ENCODE peak calls at places on chromosomes 12 and 14, in five cellular contexts. I, Q, K, X and A are unnamed samples.

GRCh38 chr12:54368709-54369596 is 4.7 kb upstream of the GPR84 start:
- DNase-seq in Q (peak), X (peak), I (peak), K (peak), A (peak)

GRCh38 chr12:122893208-122894151 is 2.4 kb downstream of the VPS37B start:
- DNase-seq in Q (no peak), X (no peak), I (no peak), K (no peak), A (no peak)

GRCh38 chr14:101196795-101197590 is 293.5 kb upstream of the RTL1 start:
- DNase-seq in I (peak), K (no peak), Q (no peak), X (peak), A (no peak)

GRCh38 chr12:72790273-72790672 is 518.1 kb downstream of the TRHDE start:
- DNase-seq in Q (no peak), X (no peak), K (no peak), I (no peak), A (no peak)

GRCh38 chr14:22691171-22691570 is 47.0 kb upstream of the OR6J1 start:
- DNase-seq in I (no peak), X (no peak), Q (no peak), K (peak), A (peak)

GRCh38 chr14:54852215-54852614 is 50.4 kb downstream of the GCH1 start:
- DNase-seq in K (no peak), I (no peak), Q (no peak), X (no peak), A (no peak)

GRCh38 chr12:4858385-4858784 is 51.3 kb upstream of the KCNA1 start:
- DNase-seq in K (no peak), Q (peak), X (peak), I (peak), A (no peak)

GRCh38 chr14:22614240-22614799 is 16.2 kb downstream of the ABHD4 start:
- DNase-seq in I (no peak), K (peak), Q (no peak), X (no peak), A (peak)

GRCh38 chr14:98714604-98715003 is 557.4 kb downstream of the BCL11B start:
- DNase-seq in K (no peak), X (no peak), Q (no peak), I (no peak), A (no peak)

GRCh38 chr12:27924350-27925140 is 48.0 kb downstream of the PTHLH start:
- DNase-seq in Q (no peak), I (no peak), K (peak), X (no peak), A (no peak)

GRCh38 chr14:32611752-32612151 is 282.7 kb downstream of the AKAP6 start:
- DNase-seq in K (peak), Q (no peak), X (no peak), I (no peak), A (peak)

GRCh38 chr14:70934502-70935134 is 27.4 kb downstream of the PCNX1 start:
- DNase-seq in K (peak), Q (no peak), X (no peak), I (no peak), A (peak)

GRCh38 chr14:66272221-66272620 is 213.9 kb upstream of the CCDC196 start:
- DNase-seq in Q (no peak), K (no peak), X (no peak), I (no peak), A (no peak)

GRCh38 chr12:108805136-108805535 is 52.2 kb downstream of the SSH1 start:
- DNase-seq in K (peak), X (no peak), Q (no peak), I (no peak), A (no peak)

GRCh38 chr12:19410211-19410610 is 29.1 kb upstream of the AEBP2 start:
- DNase-seq in K (no peak), Q (no peak), X (no peak), I (no peak), A (peak)

GRCh38 chr14:64705406-64706118 is 1.3 kb downstream of the PLEKHG3 start:
- DNase-seq in Q (no peak), X (no peak), I (no peak), K (no peak), A (peak)

GRCh38 chr12:115404761-115405470 is 720.9 kb upstream of the TBX3 start:
- DNase-seq in Q (no peak), K (peak), X (no peak), I (no peak), A (peak)

GRCh38 chr12:96061864-96062453 is 26.6 kb upstream of the LTA4H start:
- DNase-seq in Q (peak), X (peak), K (peak), I (peak), A (peak)

DNA sequence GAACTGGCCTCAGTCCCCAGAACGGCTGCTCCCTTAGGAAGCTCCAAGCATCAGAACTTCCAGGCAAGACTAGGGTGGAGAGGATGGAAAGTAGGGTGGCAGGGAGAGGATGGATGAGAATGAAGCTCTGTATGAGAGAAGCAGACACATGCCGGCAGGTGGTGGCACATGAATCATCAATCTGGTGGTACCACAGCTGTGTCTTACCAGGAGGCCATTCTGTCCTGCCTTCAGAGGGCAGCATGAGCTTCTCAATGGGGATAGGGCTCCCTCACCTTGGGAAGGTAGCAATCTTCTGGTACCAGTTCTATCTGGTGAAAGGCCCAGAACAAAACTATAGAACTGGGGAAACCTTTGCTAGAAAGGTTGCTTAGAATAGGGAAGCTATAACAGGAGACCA is 55.4 kb upstream of the PYGL start:
- DNase-seq in X (no peak), Q (no peak), I (no peak), K (no peak), A (no peak)
- H2BK15ac ChIP-seq in X (no peak), Q (no peak), I (no peak), K (no peak), A (no peak)

GRCh38 chr14:26290007-26290530 is 307.8 kb downstream of the NOVA1 start:
- DNase-seq in Q (no peak), I (no peak), X (no peak), K (peak), A (peak)
- H4K8ac ChIP-seq in Q (no peak), I (no peak), X (no peak), K (no peak), A (no peak)

GRCh38 chr14:92649934-92650545 is 98.4 kb downstream of the LGMN start:
- DNase-seq in X (no peak), I (no peak), Q (no peak), K (peak), A (peak)
- H4K91ac ChIP-seq in X (no peak), I (no peak), Q (no peak), K (peak), A (no peak)

GRCh38 chr14:60723218-60724079 is 702 bp downstream of the SIX4 start:
- DNase-seq in Q (peak), K (peak), X (peak), I (peak), A (peak)
- H2BK15ac ChIP-seq in Q (peak), K (peak), X (peak), I (peak), A (peak)